ENCODE peak calls at places on chromosomes 7 and 10, in eight cellular contexts. H, W, A, R, P, T, I and B are unnamed samples.

GRCh38 chr7:123570390-123571182 is 13.0 kb upstream of the NDUFA5 start:
- DNase-seq in H (no peak), W (no peak), A (peak; percentile 7), R (no peak), P (no peak), T (no peak), I (no peak), B (no peak)

GRCh38 chr7:44408596-44408995 is 81.9 kb downstream of the NUDCD3 start:
- DNase-seq in H (no peak), W (no peak), A (no peak), R (no peak), P (no peak), T (no peak), I (no peak), B (no peak)

GRCh38 chr10:86658751-86659150 is 4.4 kb downstream of the OPN4 start:
- DNase-seq in H (no peak), W (no peak), A (no peak), R (no peak), P (no peak), T (no peak), I (no peak), B (no peak)

GRCh38 chr7:30968294-30968693 is 4.5 kb downstream of the GHRHR start:
- DNase-seq in H (no peak), W (peak; percentile 24), A (no peak), R (no peak), P (no peak), T (no peak), I (peak; percentile 13), B (no peak)

GRCh38 chr10:118820326-118821116 is 65.8 kb upstream of the CACUL1 start:
- DNase-seq in H (no peak), W (no peak), A (no peak), R (no peak), P (no peak), T (no peak), I (no peak), B (no peak)

GRCh38 chr10:77111611-77112550 is 525.7 kb downstream of the KCNMA1 start:
- DNase-seq in H (peak; percentile 86), W (peak; percentile 53), A (peak; percentile 89), R (peak; percentile 95), P (no peak), T (no peak), I (peak; percentile 44), B (peak; percentile 54)

GRCh38 chr7:98659746-98660145 is 42.7 kb downstream of the NPTX2 start:
- DNase-seq in H (no peak), W (no peak), A (no peak), R (no peak), P (no peak), T (no peak), I (no peak), B (no peak)

GRCh38 chr10:123009105-123009805 is 449 bp downstream of the ACADSB start:
- DNase-seq in H (peak; percentile 41), W (peak; percentile 48), A (peak; percentile 4), R (no peak), P (no peak), T (no peak), I (peak; percentile 31), B (peak; percentile 55)

GRCh38 chr10:59524373-59524772 is 162.0 kb upstream of the FAM13C start:
- DNase-seq in H (no peak), W (no peak), A (peak; percentile 26), R (peak; percentile 6), P (no peak), T (no peak), I (no peak), B (no peak)

GRCh38 chr7:150781961-150782360 is 18.2 kb downstream of the TMEM176B start:
- DNase-seq in H (no peak), W (no peak), A (peak; percentile 68), R (no peak), P (no peak), T (no peak), I (no peak), B (no peak)

GRCh38 chr10:78038105-78038504 is 4.4 kb downstream of the RPS24 start:
- DNase-seq in H (peak; percentile 58), W (no peak), A (peak; percentile 50), R (no peak), P (no peak), T (no peak), I (no peak), B (no peak)

GRCh38 chr10:65348637-65349036 is 1577.2 kb upstream of the LRRTM3 start:
- DNase-seq in H (no peak), W (no peak), A (no peak), R (no peak), P (no peak), T (no peak), I (no peak), B (no peak)

GRCh38 chr7:26153823-26154783 is 2.1 kb downstream of the NFE2L3 start:
- DNase-seq in H (peak; percentile 67), W (no peak), A (no peak), R (no peak), P (no peak), T (no peak), I (no peak), B (peak; percentile 48)

GRCh38 chr7:27210441-27211083 is 10.7 kb upstream of the HOXA13 start:
- DNase-seq in H (peak; percentile 70), W (peak; percentile 79), A (peak; percentile 45), R (peak; percentile 45), P (no peak), T (peak; percentile 64), I (peak; percentile 72), B (peak; percentile 83)

GRCh38 chr10:92678196-92678595 is 11.6 kb upstream of the HHEX start:
- DNase-seq in H (no peak), W (no peak), A (no peak), R (no peak), P (no peak), T (no peak), I (no peak), B (no peak)

GRCh38 chr7:128777156-128778123 is 1.8 kb upstream of the OPN1SW start:
- DNase-seq in H (no peak), W (no peak), A (peak; percentile 57), R (peak; percentile 46), P (no peak), T (no peak), I (no peak), B (no peak)

GRCh38 chr10:99924856-99925255 is 84.9 kb downstream of the DNMBP start:
- DNase-seq in H (no peak), W (no peak), A (no peak), R (no peak), P (no peak), T (no peak), I (no peak), B (no peak)

GRCh38 chr7:110621289-110621688 is 469.6 kb upstream of the LRRN3 start:
- DNase-seq in H (no peak), W (no peak), A (no peak), R (no peak), P (no peak), T (no peak), I (no peak), B (no peak)

GRCh38 chr10:114163062-114163861 is 10.7 kb downstream of the CCDC186 start:
- DNase-seq in H (no peak), W (no peak), A (no peak), R (peak; percentile 66), P (no peak), T (no peak), I (no peak), B (no peak)

DNA sequence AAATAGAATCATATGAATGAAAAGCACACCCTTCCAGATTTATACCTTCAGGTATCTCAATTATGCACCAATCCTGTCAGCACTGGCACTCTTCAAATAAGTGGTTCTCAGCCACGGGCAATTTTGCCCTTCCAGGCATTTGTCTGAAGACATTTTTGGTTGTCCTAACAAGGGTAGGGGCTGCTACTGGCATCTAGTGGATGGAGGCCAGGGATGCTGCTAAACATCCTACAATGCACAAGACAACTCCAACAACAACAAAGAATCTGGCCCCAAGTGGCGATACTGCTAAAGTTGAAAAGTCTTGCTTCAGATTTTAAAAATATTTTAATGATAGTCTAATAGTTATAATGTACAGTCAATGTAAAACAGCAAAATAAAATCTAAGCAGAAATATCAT is 16.1 kb downstream of the CCDC186 start:
- DNase-seq in H (no peak), W (no peak), A (no peak), R (no peak), P (no peak), T (no peak), I (no peak), B (no peak)
- TF ChIP-seq CTCF in H (no peak), W (no peak), A (no peak), R (no peak), P (no peak), T (no peak), I (no peak), B (no peak)

DNA sequence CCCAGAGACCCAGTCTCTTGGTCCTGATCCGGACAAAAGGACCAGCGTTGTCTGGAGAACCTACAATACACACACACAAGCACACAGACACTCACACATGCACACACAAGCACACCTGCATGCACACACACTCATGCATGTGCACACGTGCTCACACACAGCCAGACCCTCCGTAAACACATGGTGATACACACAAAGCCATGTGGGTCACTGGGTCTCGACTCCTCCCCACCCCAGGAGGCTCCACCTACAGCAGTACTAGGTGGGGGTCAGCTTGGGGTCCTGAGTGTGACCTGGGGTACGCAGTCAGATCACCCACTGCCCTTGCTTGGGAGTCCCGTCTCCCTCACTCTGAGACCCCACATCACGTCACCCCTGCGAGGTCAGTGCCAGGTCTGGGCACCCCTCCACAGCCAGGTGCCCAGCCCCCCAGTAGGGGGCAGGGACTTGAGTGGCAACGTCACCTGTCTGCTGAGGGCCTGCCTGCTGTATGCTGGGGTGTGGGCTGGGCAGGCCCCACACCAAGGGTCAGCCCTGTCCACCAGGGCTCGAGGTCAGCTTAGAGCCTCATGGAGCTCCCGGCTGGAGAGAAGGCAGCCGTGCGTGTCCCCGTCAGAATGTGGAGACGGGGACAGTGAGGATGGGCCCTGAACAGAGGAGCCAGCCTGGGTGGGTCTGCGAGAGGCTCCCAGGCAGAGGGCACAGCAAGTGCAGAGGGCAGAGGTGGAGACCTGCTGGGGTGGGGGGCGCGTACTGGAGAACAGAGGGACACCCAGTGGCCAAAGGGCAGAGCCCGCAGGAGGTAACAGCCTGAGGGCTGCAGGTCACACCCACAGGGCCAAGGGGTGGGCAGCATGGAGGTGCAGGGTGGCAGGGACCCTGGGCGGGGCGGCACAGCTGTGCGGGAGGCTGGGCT is 34.5 kb downstream of the ELFN1 start:
- DNase-seq in H (no peak), W (peak; percentile 31), A (no peak), R (no peak), P (no peak), T (no peak), I (no peak), B (no peak)
- TF ChIP-seq CTCF in H (no peak), W (no peak), A (no peak), R (no peak), P (no peak), T (no peak), I (no peak), B (no peak)

DNA sequence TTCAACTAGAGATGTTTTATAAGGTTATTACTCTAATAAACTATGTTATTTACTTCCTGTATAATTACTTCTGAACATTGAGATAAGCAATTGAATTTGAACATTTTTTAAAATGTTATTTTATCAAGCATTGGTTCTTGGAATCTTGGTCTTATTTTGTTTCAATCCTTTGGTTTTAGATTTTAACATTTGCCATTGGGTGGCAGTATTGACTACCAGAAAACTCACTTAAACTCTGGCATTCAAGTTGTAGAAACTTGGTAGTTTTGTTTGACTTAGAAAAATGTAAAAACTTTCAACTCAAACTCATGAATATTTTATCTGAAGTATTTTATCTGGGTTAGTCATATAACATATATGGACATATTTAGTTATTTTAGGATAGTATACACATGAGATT is 48.1 kb downstream of the ATRNL1 start:
- DNase-seq in H (peak; percentile 45), W (peak; percentile 13), A (peak; percentile 15), R (peak; percentile 30), P (no peak), T (no peak), I (no peak), B (no peak)
- TF ChIP-seq CTCF in H (peak; percentile 27), W (peak; percentile 19), A (peak; percentile 28), R (peak; percentile 38), P (no peak), T (no peak), I (peak; percentile 38), B (no peak)

GRCh38 chr10:71301371-71301916 is 17.6 kb upstream of the SLC29A3 start:
- DNase-seq in H (no peak), W (no peak), A (no peak), R (no peak), P (no peak), T (no peak), I (no peak), B (no peak)
- TF ChIP-seq CTCF in H (no peak), W (no peak), A (no peak), R (no peak), P (no peak), T (no peak), I (no peak), B (no peak)